ENCODE peak calls at places on chromosome X, in five cellular contexts. S is mesenchymal stem cell, U is neuronal stem cell, O is IMR-90, H is mesendoderm. M is an unnamed sample.

GRCh38 chrX:17656035-17656418 is 81.3 kb upstream of the SCML1 start:
- DNase-seq in S (no peak), U (no peak), O (no peak), H (no peak), M (no peak)

GRCh38 chrX:143788265-143788664 is 67.7 kb upstream of the SPANXN2 start:
- DNase-seq in S (peak; percentile 46), U (peak; percentile 0), O (no peak), H (peak; percentile 51), M (no peak)

GRCh38 chrX:41720125-41720780 is 3.7 kb upstream of the GPR82 start:
- DNase-seq in S (peak; percentile 12), U (no peak), O (peak; percentile 41), H (no peak), M (no peak)

GRCh38 chrX:150507251-150507856 is 61.1 kb upstream of the MTM1 start:
- DNase-seq in S (no peak), U (no peak), O (no peak), H (peak; percentile 52), M (peak; percentile 78)

GRCh38 chrX:96568088-96568487 is 116.6 kb upstream of the DIAPH2 start:
- DNase-seq in S (no peak), U (no peak), O (no peak), H (no peak), M (no peak)

GRCh38 chrX:121160987-121161386 is 113.6 kb downstream of the GLUD2 start:
- DNase-seq in S (no peak), U (no peak), O (no peak), H (peak; percentile 10), M (no peak)

GRCh38 chrX:44344687-44345086 is 1.2 kb upstream of the EFHC2 start:
- DNase-seq in S (no peak), U (no peak), O (no peak), H (no peak), M (no peak)

GRCh38 chrX:150219374-150220185 is 143.5 kb upstream of the MAMLD1 start:
- DNase-seq in S (peak; percentile 50), U (no peak), O (peak; percentile 48), H (peak; percentile 11), M (peak; percentile 45)

GRCh38 chrX:145821291-145821897 is 3.8 kb downstream of the SLITRK2 start:
- DNase-seq in S (no peak), U (no peak), O (no peak), H (peak; percentile 87), M (peak; percentile 71)

GRCh38 chrX:20116575-20117240 is at the start of gene MAP7D2:
- DNase-seq in S (no peak), U (no peak), O (no peak), H (peak; percentile 2), M (peak; percentile 31)

GRCh38 chrX:77768787-77769186 is 17.2 kb downstream of the ATRX start:
- DNase-seq in S (no peak), U (no peak), O (no peak), H (no peak), M (no peak)

GRCh38 chrX:100939336-100939735 is 10.6 kb upstream of the XKRX start:
- DNase-seq in S (no peak), U (no peak), O (no peak), H (no peak), M (peak; percentile 28)

GRCh38 chrX:12912786-12913185 is 6.4 kb downstream of the TLR8 start:
- DNase-seq in S (no peak), U (no peak), O (no peak), H (no peak), M (no peak)

GRCh38 chrX:40849906-40850672 is 114.7 kb upstream of the MED14 start:
- DNase-seq in S (peak; percentile 3), U (no peak), O (peak; percentile 40), H (no peak), M (no peak)

GRCh38 chrX:110588164-110588563 is 207.5 kb downstream of the CHRDL1 start:
- DNase-seq in S (no peak), U (no peak), O (no peak), H (no peak), M (no peak)

GRCh38 chrX:101799387-101799786 is 132.4 kb downstream of the ZMAT1 start:
- DNase-seq in S (peak; percentile 85), U (peak; percentile 80), O (peak; percentile 80), H (peak; percentile 89), M (peak; percentile 82)

GRCh38 chrX:136899206-136899605 is 18.7 kb upstream of the RBMX start:
- DNase-seq in S (no peak), U (no peak), O (no peak), H (no peak), M (no peak)

GRCh38 chrX:149570668-149571067 is 16.6 kb downstream of the MAGEA9B start:
- DNase-seq in S (peak; percentile 87), U (no peak), O (peak; percentile 86), H (peak; percentile 28), M (no peak)

GRCh38 chrX:128929281-128930057 is 593.8 kb downstream of the SMARCA1 start:
- DNase-seq in S (no peak), U (no peak), O (no peak), H (no peak), M (no peak)

GRCh38 chrX:148556498-148556897 is 56.1 kb downstream of the AFF2 start:
- DNase-seq in S (no peak), U (no peak), O (no peak), H (no peak), M (no peak)

GRCh38 chrX:617891-618290 is 12.7 kb upstream of the SHOX start:
- DNase-seq in S (no peak), U (no peak), O (no peak), H (no peak), M (no peak)
- H2BK15ac ChIP-seq in S (no peak overlapping the region), U (no peak overlapping the region), O (no peak overlapping the region), H (no peak overlapping the region), M (no peak overlapping the region)

DNA sequence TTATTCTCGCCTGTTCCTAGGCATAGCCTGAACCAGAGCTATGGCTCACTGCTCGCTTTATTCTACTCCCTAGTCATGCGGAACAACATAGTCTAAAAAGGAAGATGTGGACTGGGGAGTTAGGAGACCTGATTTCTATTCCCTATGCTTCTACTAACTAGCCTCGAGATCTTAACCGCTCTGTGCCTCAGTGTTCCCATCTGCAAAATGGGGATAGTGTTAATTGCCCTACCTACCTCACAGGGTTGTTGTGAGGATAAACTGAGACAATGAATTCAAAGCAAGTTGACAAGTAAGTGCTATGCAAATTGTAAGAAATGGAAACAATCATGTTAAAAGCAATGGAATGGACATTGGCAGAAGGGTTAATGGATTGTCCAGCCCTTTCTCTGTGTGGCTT is 102.1 kb downstream of the AKAP4 start:
- DNase-seq in S (no peak), U (no peak), O (no peak), H (no peak), M (no peak)
- H4K8ac ChIP-seq in S (no peak overlapping the region), U (no peak overlapping the region), O (no peak overlapping the region), H (no peak overlapping the region), M (no peak overlapping the region)

DNA sequence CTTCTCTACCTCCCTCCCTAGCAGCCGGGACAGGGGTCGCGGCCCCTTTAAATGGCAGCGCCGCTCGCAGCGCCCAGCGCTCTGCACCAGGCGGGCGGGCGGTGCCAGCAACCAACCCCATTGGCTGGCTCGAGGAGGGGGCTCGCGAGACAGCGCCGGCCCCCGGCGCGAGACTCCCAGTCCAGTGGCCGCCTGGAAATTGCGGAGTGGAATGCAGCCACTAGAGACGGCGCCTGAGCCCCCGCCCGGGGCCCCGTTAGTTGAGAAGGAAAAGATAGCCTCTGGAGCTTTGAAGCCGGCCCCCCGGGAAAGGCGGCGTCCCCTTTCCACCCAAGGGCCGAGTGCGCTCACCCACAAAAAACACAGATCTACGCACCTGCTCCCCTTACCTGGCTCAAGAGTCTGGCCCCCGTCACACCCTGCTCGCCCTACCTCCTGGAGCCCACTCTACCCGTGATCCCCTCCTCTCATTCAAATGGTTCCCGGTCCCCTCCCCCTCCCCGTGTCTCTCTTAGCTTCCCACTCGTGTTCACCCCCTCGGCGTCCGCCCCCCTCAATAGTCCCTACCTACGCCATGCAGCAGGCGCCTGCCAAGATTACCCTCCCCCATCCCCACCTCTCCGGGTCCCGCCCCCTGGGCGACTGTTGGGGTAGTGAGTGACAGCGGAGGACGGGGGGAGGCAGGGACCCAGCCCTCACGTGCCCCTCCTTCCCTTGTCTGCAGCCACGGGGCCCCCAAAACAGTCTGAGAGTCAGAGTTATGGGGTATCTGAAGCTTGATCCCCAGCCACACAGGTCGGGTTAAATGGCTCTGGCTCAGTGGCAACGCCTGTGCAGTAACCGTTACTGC is at the start of gene ZMYM3:
- DNase-seq in S (peak; percentile 88), U (peak; percentile 74), O (peak; percentile 76), H (peak; percentile 94), M (peak; percentile 85)
- H2BK15ac ChIP-seq in S (no peak within 1 kb of the TSS), U (peak within 1 kb of the TSS; percentile 64), O (peak within 1 kb of the TSS; percentile 89), H (no peak within 1 kb of the TSS), M (no peak within 1 kb of the TSS)

DNA sequence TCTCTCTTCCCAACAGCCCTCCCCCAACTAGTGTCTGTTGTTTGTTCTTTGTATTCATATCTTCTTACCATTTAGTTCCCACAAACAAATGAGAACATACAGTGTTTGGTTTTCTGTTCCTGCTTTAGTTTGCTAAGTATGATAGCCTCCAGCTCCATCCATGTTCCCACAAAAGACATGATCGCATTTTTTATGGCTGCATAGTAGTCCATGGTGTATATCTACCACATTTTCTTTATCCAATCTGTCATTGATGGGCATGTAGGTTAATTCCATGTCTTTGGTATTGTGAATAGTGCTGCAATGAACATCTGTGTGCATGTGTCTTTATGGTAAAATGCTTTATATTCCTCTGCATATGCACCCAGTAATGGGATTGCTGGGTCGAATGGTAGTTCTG is 283.9 kb upstream of the FGF13 start:
- DNase-seq in S (no peak), U (no peak), O (no peak), H (no peak), M (no peak)
- H4K8ac ChIP-seq in S (no peak overlapping the region), U (no peak overlapping the region), O (no peak overlapping the region), H (no peak overlapping the region), M (no peak overlapping the region)

GRCh38 chrX:47247999-47248320 is 15.2 kb downstream of the USP11 start:
- DNase-seq in S (no peak), U (no peak), O (no peak), H (no peak), M (no peak)
- H2BK15ac ChIP-seq in S (no peak overlapping the region), U (no peak overlapping the region), O (no peak overlapping the region), H (no peak overlapping the region), M (no peak overlapping the region)

DNA sequence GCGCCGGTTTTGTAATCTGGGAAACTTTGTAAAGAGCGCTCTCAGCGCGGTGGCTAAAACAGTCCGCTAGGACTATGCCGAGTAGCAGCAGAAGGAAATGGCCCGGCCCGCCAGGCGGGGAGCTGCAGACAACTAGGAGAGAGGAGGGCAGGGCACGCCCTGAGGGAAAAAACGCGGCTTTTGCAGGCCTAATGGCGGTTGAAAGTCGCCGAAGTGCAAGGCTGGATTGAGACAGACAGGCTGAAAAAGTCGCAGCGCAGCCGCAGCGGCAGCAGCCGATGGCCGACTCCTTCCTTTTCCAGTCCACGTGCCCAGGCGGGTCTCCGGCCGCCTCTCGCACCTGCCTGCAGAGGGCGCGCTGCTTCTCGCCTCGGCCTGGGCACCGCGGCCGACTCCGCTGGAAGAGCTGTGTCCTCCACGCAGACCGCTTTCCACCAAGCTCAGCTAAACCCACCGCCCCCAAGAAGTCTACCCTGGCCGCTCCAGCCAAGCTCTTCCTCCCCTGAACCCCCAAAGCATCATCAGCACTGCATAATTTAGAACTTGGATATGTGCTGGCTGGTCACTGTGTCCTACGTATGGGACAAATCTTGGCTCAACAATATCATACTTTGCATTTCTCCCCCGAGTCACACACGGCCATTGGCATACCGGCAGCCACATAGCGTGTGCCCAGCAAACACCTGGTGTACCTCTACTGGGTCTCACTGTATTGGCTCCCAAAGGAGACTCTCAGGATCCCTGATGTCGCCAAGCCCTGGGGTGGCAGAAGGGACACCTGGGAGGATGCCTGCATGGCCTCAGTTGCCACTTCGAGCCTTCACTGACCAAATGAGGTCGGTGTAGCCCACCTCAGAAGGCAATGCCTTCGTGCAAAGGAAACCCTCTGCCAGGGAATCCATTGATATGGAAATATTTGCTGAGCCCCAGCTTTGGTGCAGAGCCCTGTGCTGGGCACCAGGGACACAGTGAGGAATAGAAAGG is 14.5 kb downstream of the SLC25A5 start:
- DNase-seq in S (peak; percentile 81), U (no peak), O (peak; percentile 39), H (peak; percentile 80), M (peak; percentile 76)
- H4K8ac ChIP-seq in S (peak overlapping the region; percentile 72), U (no peak overlapping the region), O (peak overlapping the region; percentile 55), H (peak overlapping the region; percentile 40), M (no peak overlapping the region)